ENCODE peak calls at places on chromosome 4, in five cellular contexts. One of them, this sample, is unnamed.

GRCh38 chr4:52984469-52984868 is 122.4 kb downstream of the RASL11B start:
- DNase-seq in spleen: no peak
- DNase-seq in HT1080: peak
- DNase-seq in EH: peak
- DNase-seq in HepG2: no peak
- DNase-seq in this sample: no peak

GRCh38 chr4:53192496-53192895 is 173.4 kb downstream of the SCFD2 start:
- DNase-seq in spleen: no peak
- DNase-seq in HT1080: no peak
- DNase-seq in EH: no peak
- DNase-seq in HepG2: no peak
- DNase-seq in this sample: no peak

GRCh38 chr4:41535911-41536361 is 2.0 kb upstream of the LIMCH1 start:
- DNase-seq in spleen: no peak
- DNase-seq in HT1080: no peak
- DNase-seq in EH: peak
- DNase-seq in HepG2: no peak
- DNase-seq in this sample: no peak

GRCh38 chr4:169098054-169098896 is 88.2 kb upstream of the CBR4 start:
- DNase-seq in spleen: no peak
- DNase-seq in HT1080: peak
- DNase-seq in EH: peak
- DNase-seq in HepG2: no peak
- DNase-seq in this sample: no peak

GRCh38 chr4:147570616-147571015 is 46.6 kb upstream of the TMEM184C start:
- DNase-seq in spleen: no peak
- DNase-seq in HT1080: no peak
- DNase-seq in EH: peak
- DNase-seq in HepG2: no peak
- DNase-seq in this sample: no peak

GRCh38 chr4:185040523-185040922 is 22.2 kb downstream of the HELT start:
- DNase-seq in spleen: no peak
- DNase-seq in HT1080: no peak
- DNase-seq in EH: no peak
- DNase-seq in HepG2: no peak
- DNase-seq in this sample: no peak

GRCh38 chr4:187387709-187388108 is 607.9 kb upstream of the ZFP42 start:
- DNase-seq in spleen: no peak
- DNase-seq in HT1080: no peak
- DNase-seq in EH: peak
- DNase-seq in HepG2: no peak
- DNase-seq in this sample: no peak

GRCh38 chr4:95209942-95210341 is 338.8 kb downstream of the UNC5C start:
- DNase-seq in spleen: no peak
- DNase-seq in HT1080: no peak
- DNase-seq in EH: no peak
- DNase-seq in HepG2: no peak
- DNase-seq in this sample: no peak

GRCh38 chr4:8319061-8319460 is 49.5 kb downstream of the HTRA3 start:
- DNase-seq in spleen: peak
- DNase-seq in HT1080: no peak
- DNase-seq in EH: no peak
- DNase-seq in HepG2: no peak
- DNase-seq in this sample: no peak

GRCh38 chr4:108024078-108024990 is 34.6 kb downstream of the HADH start:
- DNase-seq in spleen: no peak
- DNase-seq in HT1080: no peak
- DNase-seq in EH: no peak
- DNase-seq in HepG2: no peak
- DNase-seq in this sample: no peak

GRCh38 chr4:13347517-13348125 is 136.5 kb downstream of the RAB28 start:
- DNase-seq in spleen: no peak
- DNase-seq in HT1080: peak
- DNase-seq in EH: peak
- DNase-seq in HepG2: no peak
- DNase-seq in this sample: no peak

GRCh38 chr4:6815029-6815836 is 32.7 kb downstream of the KIAA0232 start:
- DNase-seq in spleen: no peak
- DNase-seq in HT1080: no peak
- DNase-seq in EH: no peak
- DNase-seq in HepG2: no peak
- DNase-seq in this sample: no peak

GRCh38 chr4:163548481-163549243 is 54.2 kb downstream of the TMA16 start:
- DNase-seq in spleen: no peak
- DNase-seq in HT1080: peak
- DNase-seq in EH: peak
- DNase-seq in HepG2: peak
- DNase-seq in this sample: no peak

GRCh38 chr4:123997736-123998449 is 601.3 kb downstream of the SPRY1 start:
- DNase-seq in spleen: no peak
- DNase-seq in HT1080: no peak
- DNase-seq in EH: no peak
- DNase-seq in HepG2: no peak
- DNase-seq in this sample: no peak

GRCh38 chr4:845836-846251 is 19.9 kb upstream of the CPLX1 start:
- DNase-seq in spleen: peak
- DNase-seq in HT1080: no peak
- DNase-seq in EH: peak
- DNase-seq in HepG2: no peak
- DNase-seq in this sample: no peak

This sample was measured in omental fat pad.